ENCODE peak calls at places on chromosomes 2 and 18, in four cellular contexts. One of them, this sample, is unnamed.

GRCh38 chr18:56162871-56163270 is 475.5 kb downstream of the TXNL1 start:
- DNase-seq in fibroblast of the aortic adventitia: no peak
- DNase-seq in fibroblast of villous mesenchyme: peak; percentile 69
- DNase-seq in uterus: no peak
- DNase-seq in this sample: peak; percentile 58

GRCh38 chr18:45321520-45321919 is 293.8 kb upstream of the SLC14A2 start:
- DNase-seq in uterus: no peak
- DNase-seq in fibroblast of the aortic adventitia: no peak
- DNase-seq in fibroblast of villous mesenchyme: no peak
- DNase-seq in this sample: no peak

GRCh38 chr18:13823707-13824395 is at the start of gene MC5R:
- DNase-seq in fibroblast of villous mesenchyme: peak; percentile 19
- DNase-seq in fibroblast of the aortic adventitia: peak; percentile 27
- DNase-seq in uterus: peak; percentile 59
- DNase-seq in this sample: peak; percentile 36

GRCh38 chr2:12243381-12243780 is 473.4 kb upstream of the TRIB2 start:
- DNase-seq in uterus: no peak
- DNase-seq in fibroblast of villous mesenchyme: no peak
- DNase-seq in fibroblast of the aortic adventitia: no peak
- DNase-seq in this sample: no peak

GRCh38 chr2:102098756-102099155 is 43.8 kb upstream of the IL1R1 start:
- DNase-seq in fibroblast of the aortic adventitia: no peak
- DNase-seq in fibroblast of villous mesenchyme: no peak
- DNase-seq in uterus: no peak
- DNase-seq in this sample: no peak

GRCh38 chr2:95274291-95275150 is at the start of gene PROM2:
- DNase-seq in fibroblast of villous mesenchyme: no peak
- DNase-seq in fibroblast of the aortic adventitia: no peak
- DNase-seq in uterus: no peak
- DNase-seq in this sample: no peak

GRCh38 chr2:160747771-160748170 is 254.2 kb upstream of the RBMS1 start:
- DNase-seq in fibroblast of villous mesenchyme: peak; percentile 33
- DNase-seq in uterus: no peak
- DNase-seq in fibroblast of the aortic adventitia: peak; percentile 68
- DNase-seq in this sample: peak; percentile 85

GRCh38 chr2:145598434-145598833 is 1078.5 kb upstream of the ZEB2 start:
- DNase-seq in fibroblast of the aortic adventitia: peak; percentile 46
- DNase-seq in fibroblast of villous mesenchyme: no peak
- DNase-seq in uterus: no peak
- DNase-seq in this sample: peak; percentile 84

GRCh38 chr2:106797494-106797893 is 88.5 kb downstream of the ST6GAL2 start:
- DNase-seq in fibroblast of the aortic adventitia: no peak
- DNase-seq in fibroblast of villous mesenchyme: no peak
- DNase-seq in uterus: no peak
- DNase-seq in this sample: no peak

GRCh38 chr2:198471291-198471690 is 666.9 kb downstream of the PLCL1 start:
- DNase-seq in fibroblast of villous mesenchyme: no peak
- DNase-seq in fibroblast of the aortic adventitia: no peak
- DNase-seq in uterus: no peak
- DNase-seq in this sample: no peak
- TF ChIP-seq CTCF in fibroblast of villous mesenchyme: no peak
- TF ChIP-seq CTCF in fibroblast of the aortic adventitia: no peak
- TF ChIP-seq CTCF in uterus: no peak
- TF ChIP-seq CTCF in this sample: no peak

GRCh38 chr2:27878825-27879224 is 11.4 kb downstream of the RBKS start:
- DNase-seq in uterus: no peak
- DNase-seq in fibroblast of villous mesenchyme: no peak
- DNase-seq in fibroblast of the aortic adventitia: no peak
- DNase-seq in this sample: no peak
- H3K4me3 ChIP-seq in uterus: no peak overlapping the region
- H3K4me3 ChIP-seq in fibroblast of villous mesenchyme: no peak overlapping the region
- H3K4me3 ChIP-seq in fibroblast of the aortic adventitia: no peak overlapping the region
- H3K4me3 ChIP-seq in this sample: no peak overlapping the region

DNA sequence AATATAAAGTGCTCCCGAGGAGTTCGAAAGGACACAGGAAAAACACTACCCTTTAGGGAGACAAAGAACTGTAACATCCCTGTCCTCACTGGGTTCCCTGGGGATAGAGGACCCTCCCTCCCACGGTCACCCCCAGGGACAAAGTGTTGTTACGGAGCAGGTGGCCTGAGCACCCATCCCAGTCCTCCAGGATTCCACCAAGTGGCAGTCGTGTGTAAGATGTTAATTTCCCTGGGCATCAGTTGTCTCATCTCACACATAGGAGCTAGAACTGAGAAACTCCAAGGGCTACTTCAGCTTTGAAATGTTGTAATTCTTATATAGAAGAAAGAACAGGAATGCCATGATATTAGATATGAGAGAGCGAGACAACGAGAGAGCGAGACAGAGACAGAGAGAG is 137.7 kb downstream of the ALK start:
- DNase-seq in fibroblast of the aortic adventitia: no peak
- DNase-seq in fibroblast of villous mesenchyme: no peak
- DNase-seq in uterus: no peak
- DNase-seq in this sample: no peak
- TF ChIP-seq CTCF in fibroblast of the aortic adventitia: no peak
- TF ChIP-seq CTCF in fibroblast of villous mesenchyme: no peak
- TF ChIP-seq CTCF in uterus: no peak
- TF ChIP-seq CTCF in this sample: no peak

GRCh38 chr18:62328775-62329525 is 3.8 kb downstream of the TNFRSF11A start:
- DNase-seq in fibroblast of the aortic adventitia: no peak
- DNase-seq in fibroblast of villous mesenchyme: no peak
- DNase-seq in uterus: no peak
- DNase-seq in this sample: no peak
- H3K4me3 ChIP-seq in fibroblast of the aortic adventitia: no peak overlapping the region
- H3K4me3 ChIP-seq in fibroblast of villous mesenchyme: no peak overlapping the region
- H3K4me3 ChIP-seq in uterus: no peak overlapping the region
- H3K4me3 ChIP-seq in this sample: no peak overlapping the region

This sample was measured in cardiac fibroblast.